ENCODE peak calls at places on chromosomes 7 and 10, in six cellular contexts. F is Calu3, W is NCI-H1417, R is osteocyte, I is GM10248, U is body of pancreas. S is an unnamed sample.
A peak's percentile ranks its signal among the peaks of the same experiment; 100 is the strongest.

GRCh38 chr7:151238924-151239836 is 6.9 kb downstream of the CHPF2 start:
- DNase-seq in F (no peak), W (no peak), R (no peak), I (no peak), U (no peak), S (no peak)

GRCh38 chr10:75395171-75395954 is 6.2 kb downstream of the ZNF503 start:
- DNase-seq in F (no peak), W (no peak), R (peak; percentile 90), I (peak; percentile 70), U (peak; percentile 75), S (no peak)

GRCh38 chr7:64882341-64883112 is 20.5 kb upstream of the ZNF273 start:
- DNase-seq in F (no peak), W (no peak), R (peak; percentile 83), I (no peak), U (peak; percentile 63), S (peak; percentile 79)

GRCh38 chr10:103529539-103529938 is 36.0 kb downstream of the NEURL1 start:
- DNase-seq in F (no peak), W (no peak), R (no peak), I (no peak), U (no peak), S (no peak)

GRCh38 chr10:27536437-27536836 is 32.3 kb downstream of the RAB18 start:
- DNase-seq in F (no peak), W (no peak), R (no peak), I (no peak), U (no peak), S (no peak)

GRCh38 chr7:33530664-33531063 is 374.7 kb upstream of the BMPER start:
- DNase-seq in F (no peak), W (no peak), R (no peak), I (no peak), U (no peak), S (no peak)

GRCh38 chr10:99529483-99530107 is 3.1 kb upstream of the NKX2-3 start:
- DNase-seq in F (no peak), W (no peak), R (peak; percentile 82), I (no peak), U (no peak), S (no peak)

GRCh38 chr7:31850601-31851000 is 163.6 kb downstream of the PPP1R17 start:
- DNase-seq in F (no peak), W (no peak), R (no peak), I (no peak), U (no peak), S (no peak)

GRCh38 chr10:102452672-102453340 is 1.5 kb upstream of the C10orf95 start:
- DNase-seq in F (no peak), W (no peak), R (no peak), I (no peak), U (peak; percentile 70), S (peak; percentile 51)

GRCh38 chr7:16711730-16712129 is 41.8 kb upstream of the TSPAN13 start:
- DNase-seq in F (no peak), W (no peak), R (no peak), I (no peak), U (no peak), S (no peak)

GRCh38 chr10:6565588-6565987 is 14.5 kb downstream of the PRKCQ start:
- DNase-seq in F (no peak), W (no peak), R (no peak), I (no peak), U (no peak), S (no peak)